ENCODE peak calls at places on chromosomes 6 and 20, in four cellular contexts. S, D, U and H are unnamed samples.

GRCh38 chr6:38933426-38933825 is 115.2 kb upstream of the GLP1R start:
- DNase-seq in U (peak), D (peak), S (no peak), H (no peak)

GRCh38 chr20:17281478-17281877 is 54.6 kb downstream of the PCSK2 start:
- DNase-seq in D (peak), U (peak), S (no peak), H (no peak)

GRCh38 chr6:107532707-107533106 is 42.8 kb downstream of the SOBP start:
- DNase-seq in U (peak), S (no peak), D (no peak), H (no peak)

GRCh38 chr6:112117554-112117953 is 30.2 kb downstream of the FAM229B start:
- DNase-seq in U (no peak), S (no peak), D (no peak), H (no peak)

GRCh38 chr6:23633986-23634385 is 492.0 kb upstream of the NRSN1 start:
- DNase-seq in U (no peak), S (no peak), D (no peak), H (no peak)

GRCh38 chr6:89133981-89134380 is 11.9 kb upstream of the PM20D2 start:
- DNase-seq in U (no peak), D (no peak), S (no peak), H (no peak)

GRCh38 chr20:43976577-43976976 is 61.9 kb downstream of the TOX2 start:
- DNase-seq in S (no peak), D (no peak), U (no peak), H (no peak)

GRCh38 chr6:144678844-144679243 is 393.7 kb downstream of the UTRN start:
- DNase-seq in D (no peak), U (no peak), S (peak), H (peak)

GRCh38 chr6:22804620-22805271 is 235.4 kb downstream of the HDGFL1 start:
- DNase-seq in S (no peak), U (no peak), D (no peak), H (no peak)